ENCODE peak calls at places on chromosomes 12 and 14, in six cellular contexts. W, U, N, D, S and V are unnamed samples.

GRCh38 chr14:36208690-36209278 is 32.3 kb upstream of the PTCSC3 start:
- DNase-seq in W (no peak), N (no peak), S (peak; percentile 38), D (no peak), U (no peak), V (no peak)

GRCh38 chr14:20515846-20516245 is 10.5 kb downstream of the RNASE10 start:
- DNase-seq in U (no peak), D (no peak), S (no peak), W (peak; percentile 29), N (no peak), V (no peak)

GRCh38 chr14:69291396-69291795 is 31.4 kb downstream of the GALNT16 start:
- DNase-seq in U (no peak), W (no peak), S (no peak), N (no peak), D (no peak), V (no peak)

GRCh38 chr14:52360831-52361230 is 46.7 kb downstream of the PTGER2 start:
- DNase-seq in D (no peak), W (no peak), S (peak; percentile 46), N (no peak), U (peak; percentile 25), V (no peak)

GRCh38 chr12:12717586-12718381 is 616 bp downstream of the CDKN1B start:
- DNase-seq in S (no peak), W (peak; percentile 60), N (peak; percentile 35), D (no peak), U (no peak), V (no peak)

GRCh38 chr12:64469455-64470142 is 17.7 kb downstream of the TBK1 start:
- DNase-seq in U (no peak), D (no peak), S (no peak), N (no peak), W (no peak), V (no peak)

GRCh38 chr14:54782803-54783659 is 119.6 kb downstream of the GCH1 start:
- DNase-seq in U (no peak), N (peak; percentile 45), S (no peak), W (no peak), D (no peak), V (no peak)

GRCh38 chr12:110370732-110371141 is 32.8 kb downstream of the ANAPC7 start:
- DNase-seq in U (no peak), D (no peak), N (no peak), S (no peak), W (no peak), V (no peak)

GRCh38 chr12:126668961-126669360 is 1598.0 kb upstream of the TMEM132C start:
- DNase-seq in W (peak; percentile 63), S (no peak), U (no peak), N (no peak), D (no peak), V (no peak)

GRCh38 chr14:50649691-50650090 is 18.4 kb downstream of the SAV1 start:
- DNase-seq in N (no peak), W (no peak), D (no peak), U (no peak), S (no peak), V (no peak)

GRCh38 chr14:91841065-91841464 is 26.3 kb downstream of the TC2N start:
- DNase-seq in N (no peak), U (no peak), S (no peak), W (peak; percentile 49), D (no peak), V (no peak)

GRCh38 chr12:128463881-128464280 is 196.9 kb downstream of the TMEM132C start:
- DNase-seq in N (no peak), S (no peak), W (no peak), D (no peak), U (no peak), V (no peak)

GRCh38 chr12:47995976-47996375 is 8.3 kb downstream of the COL2A1 start:
- DNase-seq in N (no peak), U (peak; percentile 51), D (no peak), W (no peak), S (peak; percentile 65), V (no peak)

GRCh38 chr14:79415726-79416125 is 795.6 kb downstream of the DIO2 start:
- DNase-seq in S (no peak), N (no peak), W (no peak), U (no peak), D (no peak), V (no peak)

GRCh38 chr14:36671149-36671548 is 9.5 kb downstream of the PAX9 start:
- DNase-seq in U (no peak), S (no peak), W (no peak), D (no peak), N (no peak), V (no peak)

GRCh38 chr14:104598461-104599273 is 5.9 kb downstream of the TMEM179 start:
- DNase-seq in W (no peak), D (no peak), S (no peak), U (peak; percentile 9), N (no peak), V (no peak)

GRCh38 chr12:126837697-126838096 is 1429.3 kb upstream of the TMEM132C start:
- DNase-seq in D (no peak), S (no peak), U (no peak), W (no peak), N (no peak), V (no peak)

GRCh38 chr14:77580964-77581505 is 35.4 kb downstream of the SPTLC2 start:
- DNase-seq in U (no peak), N (no peak), W (peak; percentile 70), D (no peak), S (no peak), V (no peak)

GRCh38 chr14:81169711-81170103 is 51.1 kb downstream of the GTF2A1 start:
- DNase-seq in W (peak; percentile 61), N (peak; percentile 78), D (no peak), S (peak; percentile 58), U (peak; percentile 55), V (peak; percentile 8)

DNA sequence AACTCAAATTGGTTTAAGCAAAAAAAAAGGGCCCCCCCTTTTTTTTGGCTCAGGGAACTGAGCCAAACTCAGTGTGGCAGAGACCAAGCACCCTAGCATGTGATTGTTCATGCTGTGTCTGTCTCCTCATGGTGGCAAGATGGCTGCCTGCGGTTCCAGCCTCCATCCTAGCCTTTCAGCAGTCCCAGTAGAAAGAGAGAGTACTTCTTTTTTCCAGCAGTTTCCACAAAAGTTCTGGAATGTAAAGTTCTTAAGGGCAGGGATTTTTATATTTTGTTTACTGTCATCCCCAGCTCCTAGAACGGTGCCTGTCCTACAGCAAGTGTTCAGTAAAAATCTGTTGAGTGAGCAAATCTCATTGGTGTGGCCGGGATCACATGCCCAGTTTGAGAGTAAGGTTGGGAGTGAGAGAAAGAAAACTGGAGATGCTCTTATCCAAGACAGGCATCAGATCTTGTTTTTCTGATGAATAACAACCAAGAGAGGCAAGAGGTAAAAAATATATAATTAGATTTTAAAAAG is 22.5 kb downstream of the CHST11 start:
- DNase-seq in D (no peak), W (no peak), N (no peak), S (no peak), U (no peak), V (no peak)
- H3K27ac ChIP-seq in D (no peak overlapping the region), W (no peak overlapping the region), N (no peak overlapping the region), S (peak overlapping the region; percentile 69), U (no peak overlapping the region), V (no peak overlapping the region)

GRCh38 chr14:34457186-34457585 is 4.9 kb downstream of the SPTSSA start:
- DNase-seq in S (no peak), U (no peak), N (no peak), W (no peak), D (no peak), V (no peak)

GRCh38 chr14:34462132-34462893 is at the start of gene SPTSSA:
- DNase-seq in N (peak; percentile 88), D (peak; percentile 87), U (peak; percentile 93), W (peak; percentile 98), S (peak; percentile 92), V (peak; percentile 44)

GRCh38 chr14:34460841-34461240 is 1.2 kb downstream of the SPTSSA start:
- DNase-seq in D (peak; percentile 12), U (no peak), W (peak; percentile 25), S (no peak), N (no peak), V (peak; percentile 84)

GRCh38 chr14:34461334-34462131 is 507 bp downstream of the SPTSSA start:
- DNase-seq in N (peak; percentile 63), U (peak; percentile 55), W (peak; percentile 76), S (peak; percentile 59), D (peak; percentile 58), V (peak; percentile 50)

GRCh38 chr14:34460295-34460694 is 1.7 kb downstream of the SPTSSA start:
- DNase-seq in W (no peak), N (no peak), D (no peak), S (no peak), U (no peak), V (no peak)
- H3K4me3 ChIP-seq in W (peak overlapping the region; percentile 82), N (no peak overlapping the region), D (no peak overlapping the region), S (no peak overlapping the region), U (no peak overlapping the region), V (peak overlapping the region; percentile 81)

GRCh38 chr14:94030571-94030970 is 4.4 kb downstream of the OTUB2 start:
- DNase-seq in W (no peak), U (no peak), D (no peak), N (no peak), S (no peak), V (no peak)

GRCh38 chr14:94031880-94032279 is 5.7 kb downstream of the OTUB2 start:
- DNase-seq in U (no peak), N (no peak), W (no peak), D (no peak), S (no peak), V (no peak)

GRCh38 chr14:94029250-94029649 is 3.1 kb downstream of the OTUB2 start:
- DNase-seq in S (no peak), U (no peak), W (no peak), D (no peak), N (no peak), V (no peak)

GRCh38 chr14:94029671-94030203 is 3.6 kb downstream of the OTUB2 start:
- DNase-seq in N (no peak), S (no peak), W (no peak), D (no peak), U (no peak), V (no peak)

DNA sequence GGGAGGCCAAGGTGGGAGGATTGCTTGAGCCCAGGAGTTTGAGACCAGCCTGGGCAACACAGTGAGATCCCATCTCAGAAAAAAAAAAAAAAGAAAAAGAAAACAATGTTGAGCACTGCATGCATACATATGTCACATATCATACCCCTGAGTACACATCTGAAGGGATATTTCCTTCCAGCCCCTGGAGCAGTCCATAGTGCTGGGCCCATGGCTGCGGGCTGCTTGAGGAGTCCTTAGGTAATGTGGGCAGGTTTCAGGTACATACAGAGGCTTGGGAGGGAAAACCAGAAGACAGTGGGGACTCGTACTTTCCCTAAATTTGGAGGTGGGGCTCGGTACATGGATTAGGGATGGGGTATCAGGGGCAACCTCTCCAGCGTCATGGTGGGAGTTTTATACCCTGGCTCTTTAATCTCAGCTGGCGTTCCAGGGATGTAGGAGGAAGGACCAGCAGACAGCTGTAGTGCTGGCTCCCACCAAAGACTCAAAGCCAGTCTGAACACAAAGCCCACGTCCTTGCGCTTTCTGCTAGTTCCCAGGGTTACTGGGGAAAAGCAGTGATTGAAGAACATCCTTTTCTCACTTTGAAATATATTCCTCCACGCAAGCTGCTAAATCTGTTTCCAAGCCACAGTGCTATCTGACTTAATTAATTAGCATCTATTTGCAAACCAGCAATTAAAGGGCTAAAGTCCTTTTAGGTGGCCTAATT is 5.2 kb downstream of the OTUB2 start:
- DNase-seq in D (no peak), S (no peak), N (no peak), W (no peak), U (no peak), V (no peak)
- H3K9me3 ChIP-seq in D (peaks cover 4% of the 10 kb centered on the region), S (no peaks in the 10 kb centered on the region), N (no peaks in the 10 kb centered on the region), W (no peaks in the 10 kb centered on the region), U (no peaks in the 10 kb centered on the region), V (no peaks in the 10 kb centered on the region)

GRCh38 chr12:42725839-42726238 is 136.3 kb upstream of the PRICKLE1 start:
- DNase-seq in W (peak; percentile 75), N (no peak), D (no peak), S (no peak), U (no peak), V (no peak)
- H3K27ac ChIP-seq in W (peak overlapping the region; percentile 4), N (no peak overlapping the region), D (no peak overlapping the region), S (no peak overlapping the region), U (no peak overlapping the region), V (no peak overlapping the region)